ENCODE peak calls at places on chromosomes 16 and 17, in six cellular contexts. I is neuronal stem cell; K is breast epithelium; Q is A549; J is tibial nerve; E is CD4-positive, CD25-positive, alpha-beta regulatory T cell. M is an unnamed sample.
A peak's percentile ranks its signal among the peaks of the same experiment; 100 is the strongest.

GRCh38 chr16:19808061-19808621 is 76.5 kb downstream of the GPRC5B start:
- DNase-seq in I (no peak), K (no peak), Q (peak; percentile 24), J (no peak), E (no peak), M (no peak)

GRCh38 chr16:56931253-56931768 is 631 bp upstream of the HERPUD1 start:
- DNase-seq in I (no peak), K (peak; percentile 43), Q (no peak), J (peak; percentile 36), E (no peak), M (no peak)

GRCh38 chr16:50259334-50260205 is 6.8 kb upstream of the ADCY7 start:
- DNase-seq in I (peak; percentile 57), K (no peak), Q (no peak), J (peak; percentile 72), E (no peak), M (no peak)

GRCh38 chr17:29557085-29557697 is 9.6 kb downstream of the ABHD15 start:
- DNase-seq in I (no peak), K (no peak), Q (no peak), J (no peak), E (no peak), M (no peak)

GRCh38 chr17:45261577-45262515 is at the start of gene SPATA32:
- DNase-seq in I (peak; percentile 40), K (no peak), Q (no peak), J (no peak), E (peak; percentile 68), M (no peak)

GRCh38 chr16:53094013-53094630 is 39.3 kb downstream of the CHD9 start:
- DNase-seq in I (no peak), K (peak; percentile 42), Q (peak; percentile 41), J (peak; percentile 22), E (no peak), M (peak; percentile 18)

GRCh38 chr16:56345406-56346050 is 79.8 kb downstream of the AMFR start:
- DNase-seq in I (no peak), K (no peak), Q (no peak), J (no peak), E (no peak), M (no peak)

GRCh38 chr17:57514614-57515013 is 230.5 kb downstream of the CCDC182 start:
- DNase-seq in I (no peak), K (no peak), Q (no peak), J (no peak), E (no peak), M (no peak)

GRCh38 chr17:51029142-51029541 is 91.5 kb downstream of the SPAG9 start:
- DNase-seq in I (no peak), K (no peak), Q (no peak), J (no peak), E (no peak), M (no peak)

GRCh38 chr17:78923660-78924453 is 1.3 kb downstream of the TIMP2 start:
- DNase-seq in I (no peak), K (peak; percentile 82), Q (peak; percentile 93), J (peak; percentile 60), E (peak; percentile 51), M (no peak)

GRCh38 chr17:68613739-68614298 is 12.7 kb upstream of the FAM20A start:
- DNase-seq in I (peak; percentile 48), K (no peak), Q (peak; percentile 21), J (peak; percentile 86), E (no peak), M (no peak)

GRCh38 chr17:336110-337021 is 16.2 kb downstream of the RPH3AL start:
- DNase-seq in I (no peak), K (no peak), Q (no peak), J (peak; percentile 61), E (peak; percentile 50), M (no peak)

GRCh38 chr16:28538733-28539596 is at the start of gene NUPR1:
- DNase-seq in I (no peak), K (peak; percentile 99), Q (peak; percentile 63), J (peak; percentile 98), E (no peak), M (peak; percentile 69)

GRCh38 chr16:80356365-80356764 is 184.4 kb upstream of the DYNLRB2 start:
- DNase-seq in I (no peak), K (no peak), Q (no peak), J (no peak), E (no peak), M (no peak)

GRCh38 chr17:77392376-77393273 is 251.9 kb downstream of the SEC14L1 start:
- DNase-seq in I (no peak), K (no peak), Q (peak; percentile 73), J (no peak), E (no peak), M (no peak)

GRCh38 chr16:66458292-66458691 is 31.2 kb downstream of the BEAN1 start:
- DNase-seq in I (no peak), K (no peak), Q (no peak), J (no peak), E (no peak), M (no peak)

GRCh38 chr17:57463103-57463885 is 207.0 kb downstream of the MSI2 start:
- DNase-seq in I (no peak), K (no peak), Q (peak; percentile 68), J (no peak), E (no peak), M (no peak)

GRCh38 chr16:11547517-11547916 is 39.2 kb downstream of the LITAF start:
- DNase-seq in I (no peak), K (peak; percentile 61), Q (no peak), J (no peak), E (no peak), M (no peak)

GRCh38 chr16:56401482-56401881 is 23.9 kb downstream of the AMFR start:
- DNase-seq in I (no peak), K (no peak), Q (peak; percentile 48), J (no peak), E (no peak), M (no peak)

GRCh38 chr17:76336756-76337412 is 16.8 kb downstream of the PRPSAP1 start:
- DNase-seq in I (peak; percentile 24), K (no peak), Q (no peak), J (no peak), E (no peak), M (no peak)

GRCh38 chr16:57235128-57236092 is 9.6 kb upstream of the ARL2BP start:
- DNase-seq in I (no peak), K (no peak), Q (no peak), J (no peak), E (no peak), M (no peak)

GRCh38 chr17:81429353-81429774 is 34.1 kb downstream of the BAHCC1 start:
- DNase-seq in I (no peak), K (peak; percentile 76), Q (peak; percentile 64), J (peak; percentile 79), E (no peak), M (peak; percentile 93)

GRCh38 chr16:77858060-77858459 is 69.7 kb downstream of the VAT1L start:
- DNase-seq in I (no peak), K (no peak), Q (no peak), J (no peak), E (no peak), M (no peak)

GRCh38 chr16:1782408-1783247 is at the start of the genes NUBP2 and SPSB3:
- DNase-seq in I (peak; percentile 100), K (peak; percentile 100), Q (peak; percentile 99), J (peak; percentile 97), E (peak; percentile 98), M (peak; percentile 100)

GRCh38 chr17:32342603-32343325 is 791 bp upstream of the C17orf75 start:
- DNase-seq in I (no peak), K (no peak), Q (no peak), J (no peak), E (no peak), M (no peak)

GRCh38 chr17:7404737-7405412 is 978 bp upstream of the TMEM256 start:
- DNase-seq in I (peak; percentile 74), K (peak; percentile 46), Q (peak; percentile 56), J (peak; percentile 57), E (no peak), M (no peak)

GRCh38 chr16:25707982-25708583 is 16.3 kb downstream of the HS3ST4 start:
- DNase-seq in I (no peak), K (no peak), Q (no peak), J (no peak), E (no peak), M (no peak)

GRCh38 chr17:64306850-64307463 is 43.9 kb upstream of the TEX2 start:
- DNase-seq in I (peak; percentile 68), K (peak; percentile 58), Q (peak; percentile 73), J (peak; percentile 75), E (peak; percentile 62), M (peak; percentile 32)

GRCh38 chr17:17289701-17290100 is 8.7 kb upstream of the COPS3 start:
- DNase-seq in I (no peak), K (no peak), Q (no peak), J (no peak), E (no peak), M (no peak)

GRCh38 chr16:71853413-71853812 is 7.6 kb downstream of the ATXN1L start:
- DNase-seq in I (no peak), K (no peak), Q (no peak), J (no peak), E (no peak), M (no peak)
- H3K27ac ChIP-seq in I (no peak overlapping the region), K (no peak overlapping the region), Q (no peak overlapping the region), J (no peak overlapping the region), E (no peak overlapping the region), M (no peak overlapping the region)

DNA sequence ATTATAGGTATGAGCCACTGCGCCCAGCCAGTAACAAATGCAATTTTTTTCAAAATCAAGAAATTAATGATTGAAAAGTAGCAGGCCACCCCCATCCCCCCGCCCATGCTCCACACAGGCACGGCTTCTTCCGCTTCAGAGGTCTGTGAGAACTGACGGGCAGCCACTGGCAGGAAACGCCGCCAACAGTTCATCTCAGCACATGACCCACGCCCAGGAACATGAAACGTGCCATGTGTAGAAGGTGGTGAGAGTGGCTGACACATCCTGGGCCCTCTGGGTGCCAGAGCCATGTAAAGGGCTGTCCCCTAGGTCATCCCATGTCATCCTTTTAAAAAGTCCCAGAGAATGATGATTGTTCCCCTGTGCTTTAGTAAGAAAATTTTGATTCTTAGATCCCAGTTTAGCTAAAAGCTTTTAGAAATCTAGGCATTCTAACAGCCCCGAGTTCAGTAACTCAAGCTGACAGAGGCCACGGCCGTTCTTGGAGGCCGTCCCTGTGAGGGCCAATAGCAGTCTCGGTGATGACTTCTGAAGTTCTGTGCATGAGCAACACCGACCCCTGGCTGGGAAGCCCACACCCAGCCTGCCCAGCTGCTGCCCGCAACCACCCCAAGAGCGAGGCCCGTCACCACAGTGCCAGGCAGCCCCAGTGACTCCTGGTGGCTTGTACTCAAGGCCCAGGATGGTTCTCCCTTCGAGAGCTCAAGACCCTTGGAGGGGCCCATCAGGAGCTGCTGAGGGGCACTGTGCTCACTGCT is 52.1 kb downstream of the KLHDC4 start:
- DNase-seq in I (no peak), K (no peak), Q (no peak), J (no peak), E (peak; percentile 49), M (no peak)
- H3K27ac ChIP-seq in I (no peak overlapping the region), K (no peak overlapping the region), Q (no peak overlapping the region), J (no peak overlapping the region), E (peak overlapping the region; percentile 64), M (no peak overlapping the region)

DNA sequence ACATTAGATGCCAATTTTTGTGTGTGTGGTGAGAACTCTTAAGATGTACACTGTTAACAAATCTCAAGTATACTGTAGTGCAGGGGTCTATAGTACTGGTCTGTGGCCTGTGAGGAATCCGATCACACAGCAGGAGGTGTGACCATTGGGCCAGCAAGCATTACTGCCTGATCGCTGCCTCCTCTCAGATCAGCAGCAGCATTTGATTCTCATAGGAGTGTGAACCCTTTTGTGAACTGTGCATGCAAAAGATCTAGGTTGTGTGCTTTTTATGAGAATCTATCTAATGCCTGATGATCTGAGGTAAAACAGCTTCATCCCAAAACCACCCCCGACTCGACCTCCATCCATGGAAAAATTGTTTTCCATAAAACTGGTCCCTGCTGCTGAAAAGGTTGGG is 12.6 kb downstream of the ZNF267 start:
- DNase-seq in I (no peak), K (no peak), Q (no peak), J (no peak), E (no peak), M (no peak)
- H3K27ac ChIP-seq in I (no peak overlapping the region), K (no peak overlapping the region), Q (no peak overlapping the region), J (no peak overlapping the region), E (no peak overlapping the region), M (no peak overlapping the region)

GRCh38 chr16:22023505-22023904 is 15.6 kb downstream of the MOSMO start:
- DNase-seq in I (no peak), K (no peak), Q (no peak), J (no peak), E (no peak), M (no peak)
- H3K27ac ChIP-seq in I (no peak overlapping the region), K (no peak overlapping the region), Q (no peak overlapping the region), J (no peak overlapping the region), E (no peak overlapping the region), M (no peak overlapping the region)

M was measured in substantia nigra.